ENCODE peak calls at places on chromosome 4, in eight cellular contexts. One of them, this sample, is unnamed.

GRCh38 chr4:49032440-49033161 is 46.5 kb downstream of the CWH43 start:
- DNase-seq in hepatocyte: no peak
- DNase-seq in lower leg skin: no peak
- DNase-seq in uterus: no peak
- DNase-seq in pancreas: no peak
- DNase-seq in aorta: no peak
- DNase-seq in right cardiac atrium: no peak
- DNase-seq in sigmoid colon: no peak
- DNase-seq in this sample: no peak

GRCh38 chr4:19047481-19047880 is 1025.9 kb upstream of the LCORL start:
- DNase-seq in hepatocyte: no peak
- DNase-seq in lower leg skin: no peak
- DNase-seq in uterus: no peak
- DNase-seq in pancreas: no peak
- DNase-seq in aorta: no peak
- DNase-seq in right cardiac atrium: no peak
- DNase-seq in sigmoid colon: no peak
- DNase-seq in this sample: no peak

GRCh38 chr4:84914686-84915395 is 51.6 kb downstream of the WDFY3 start:
- DNase-seq in hepatocyte: no peak
- DNase-seq in lower leg skin: no peak
- DNase-seq in uterus: no peak
- DNase-seq in pancreas: no peak
- DNase-seq in aorta: no peak
- DNase-seq in right cardiac atrium: no peak
- DNase-seq in sigmoid colon: no peak
- DNase-seq in this sample: no peak

GRCh38 chr4:104394409-104394813 is 100.3 kb downstream of the CXXC4 start:
- DNase-seq in hepatocyte: no peak
- DNase-seq in lower leg skin: no peak
- DNase-seq in uterus: no peak
- DNase-seq in pancreas: no peak
- DNase-seq in aorta: no peak
- DNase-seq in right cardiac atrium: no peak
- DNase-seq in sigmoid colon: no peak
- DNase-seq in this sample: no peak

GRCh38 chr4:40940317-40940720 is 190.6 kb downstream of the NSUN7 start:
- DNase-seq in hepatocyte: no peak
- DNase-seq in lower leg skin: no peak
- DNase-seq in uterus: peak
- DNase-seq in pancreas: no peak
- DNase-seq in aorta: peak
- DNase-seq in right cardiac atrium: peak
- DNase-seq in sigmoid colon: peak
- DNase-seq in this sample: no peak

GRCh38 chr4:76984127-76984526 is 34.6 kb downstream of the SEPTIN11 start:
- DNase-seq in hepatocyte: no peak
- DNase-seq in lower leg skin: no peak
- DNase-seq in uterus: no peak
- DNase-seq in pancreas: no peak
- DNase-seq in aorta: no peak
- DNase-seq in right cardiac atrium: no peak
- DNase-seq in sigmoid colon: peak
- DNase-seq in this sample: no peak

GRCh38 chr4:156223985-156224384 is 270.3 kb upstream of the CTSO start:
- DNase-seq in hepatocyte: no peak
- DNase-seq in lower leg skin: no peak
- DNase-seq in uterus: no peak
- DNase-seq in pancreas: no peak
- DNase-seq in aorta: no peak
- DNase-seq in right cardiac atrium: no peak
- DNase-seq in sigmoid colon: no peak
- DNase-seq in this sample: no peak

GRCh38 chr4:8192748-8193738 is 6.0 kb upstream of the SH3TC1 start:
- DNase-seq in hepatocyte: peak
- DNase-seq in lower leg skin: peak
- DNase-seq in uterus: no peak
- DNase-seq in pancreas: no peak
- DNase-seq in aorta: no peak
- DNase-seq in right cardiac atrium: peak
- DNase-seq in sigmoid colon: no peak
- DNase-seq in this sample: peak

GRCh38 chr4:77721073-77721472 is 98.1 kb downstream of the CNOT6L start:
- DNase-seq in hepatocyte: no peak
- DNase-seq in lower leg skin: no peak
- DNase-seq in uterus: no peak
- DNase-seq in pancreas: no peak
- DNase-seq in aorta: no peak
- DNase-seq in right cardiac atrium: no peak
- DNase-seq in sigmoid colon: no peak
- DNase-seq in this sample: no peak

GRCh38 chr4:68724426-68724825 is 54.0 kb upstream of the UGT2B15 start:
- DNase-seq in hepatocyte: no peak
- DNase-seq in lower leg skin: no peak
- DNase-seq in uterus: no peak
- DNase-seq in pancreas: no peak
- DNase-seq in aorta: no peak
- DNase-seq in right cardiac atrium: no peak
- DNase-seq in sigmoid colon: no peak
- DNase-seq in this sample: peak

GRCh38 chr4:14912426-14912825 is 89.9 kb upstream of the CPEB2 start:
- DNase-seq in hepatocyte: no peak
- DNase-seq in lower leg skin: no peak
- DNase-seq in uterus: no peak
- DNase-seq in pancreas: no peak
- DNase-seq in aorta: no peak
- DNase-seq in right cardiac atrium: no peak
- DNase-seq in sigmoid colon: no peak
- DNase-seq in this sample: no peak

GRCh38 chr4:46123872-46124755 is at the start of gene GABRG1:
- DNase-seq in hepatocyte: peak
- DNase-seq in lower leg skin: no peak
- DNase-seq in uterus: no peak
- DNase-seq in pancreas: no peak
- DNase-seq in aorta: peak
- DNase-seq in right cardiac atrium: peak
- DNase-seq in sigmoid colon: no peak
- DNase-seq in this sample: no peak

GRCh38 chr4:37594095-37594494 is 92.1 kb downstream of the RELL1 start:
- DNase-seq in hepatocyte: no peak
- DNase-seq in lower leg skin: no peak
- DNase-seq in uterus: no peak
- DNase-seq in pancreas: no peak
- DNase-seq in aorta: no peak
- DNase-seq in right cardiac atrium: no peak
- DNase-seq in sigmoid colon: no peak
- DNase-seq in this sample: no peak

GRCh38 chr4:52659016-52659721 is at the start of gene USP46:
- DNase-seq in hepatocyte: peak
- DNase-seq in lower leg skin: peak
- DNase-seq in uterus: peak
- DNase-seq in pancreas: peak
- DNase-seq in aorta: peak
- DNase-seq in right cardiac atrium: peak
- DNase-seq in sigmoid colon: peak
- DNase-seq in this sample: peak

GRCh38 chr4:2924765-2925301 is 38.4 kb downstream of the NOP14 start:
- DNase-seq in hepatocyte: peak
- DNase-seq in lower leg skin: no peak
- DNase-seq in uterus: peak
- DNase-seq in pancreas: peak
- DNase-seq in aorta: peak
- DNase-seq in right cardiac atrium: no peak
- DNase-seq in sigmoid colon: no peak
- DNase-seq in this sample: peak

GRCh38 chr4:76943129-76943620 is 6.4 kb upstream of the SEPTIN11 start:
- DNase-seq in hepatocyte: no peak
- DNase-seq in lower leg skin: no peak
- DNase-seq in uterus: no peak
- DNase-seq in pancreas: no peak
- DNase-seq in aorta: no peak
- DNase-seq in right cardiac atrium: no peak
- DNase-seq in sigmoid colon: no peak
- DNase-seq in this sample: no peak

GRCh38 chr4:4395849-4396627 is 9.1 kb downstream of the NSG1 start:
- DNase-seq in hepatocyte: peak
- DNase-seq in lower leg skin: no peak
- DNase-seq in uterus: no peak
- DNase-seq in pancreas: no peak
- DNase-seq in aorta: peak
- DNase-seq in right cardiac atrium: no peak
- DNase-seq in sigmoid colon: no peak
- DNase-seq in this sample: no peak

GRCh38 chr4:97150966-97151365 is 992.3 kb downstream of the STPG2 start:
- DNase-seq in hepatocyte: no peak
- DNase-seq in lower leg skin: no peak
- DNase-seq in uterus: no peak
- DNase-seq in pancreas: no peak
- DNase-seq in aorta: no peak
- DNase-seq in right cardiac atrium: no peak
- DNase-seq in sigmoid colon: no peak
- DNase-seq in this sample: no peak

GRCh38 chr4:13876151-13876550 is 248.6 kb upstream of the BOD1L1 start:
- DNase-seq in hepatocyte: no peak
- DNase-seq in lower leg skin: no peak
- DNase-seq in uterus: no peak
- DNase-seq in pancreas: no peak
- DNase-seq in aorta: no peak
- DNase-seq in right cardiac atrium: no peak
- DNase-seq in sigmoid colon: no peak
- DNase-seq in this sample: no peak

GRCh38 chr4:67934628-67935027 is 28.7 kb downstream of the TMPRSS11A start:
- DNase-seq in hepatocyte: no peak
- DNase-seq in lower leg skin: no peak
- DNase-seq in uterus: no peak
- DNase-seq in pancreas: no peak
- DNase-seq in aorta: no peak
- DNase-seq in right cardiac atrium: no peak
- DNase-seq in sigmoid colon: no peak
- DNase-seq in this sample: no peak

GRCh38 chr4:25654971-25655963 is at the start of gene SLC34A2:
- DNase-seq in hepatocyte: peak
- DNase-seq in lower leg skin: no peak
- DNase-seq in uterus: no peak
- DNase-seq in pancreas: peak
- DNase-seq in aorta: no peak
- DNase-seq in right cardiac atrium: no peak
- DNase-seq in sigmoid colon: no peak
- DNase-seq in this sample: peak

GRCh38 chr4:1345905-1346780 is 865 bp upstream of the UVSSA start:
- DNase-seq in hepatocyte: peak
- DNase-seq in lower leg skin: peak
- DNase-seq in uterus: peak
- DNase-seq in pancreas: no peak
- DNase-seq in aorta: no peak
- DNase-seq in right cardiac atrium: peak
- DNase-seq in sigmoid colon: peak
- DNase-seq in this sample: peak
- H3K4me3 ChIP-seq in hepatocyte: peak
- H3K4me3 ChIP-seq in lower leg skin: peak
- H3K4me3 ChIP-seq in uterus: peak
- H3K4me3 ChIP-seq in pancreas: peak
- H3K4me3 ChIP-seq in aorta: peak
- H3K4me3 ChIP-seq in right cardiac atrium: peak
- H3K4me3 ChIP-seq in sigmoid colon: peak
- H3K4me3 ChIP-seq in this sample: peak

DNA sequence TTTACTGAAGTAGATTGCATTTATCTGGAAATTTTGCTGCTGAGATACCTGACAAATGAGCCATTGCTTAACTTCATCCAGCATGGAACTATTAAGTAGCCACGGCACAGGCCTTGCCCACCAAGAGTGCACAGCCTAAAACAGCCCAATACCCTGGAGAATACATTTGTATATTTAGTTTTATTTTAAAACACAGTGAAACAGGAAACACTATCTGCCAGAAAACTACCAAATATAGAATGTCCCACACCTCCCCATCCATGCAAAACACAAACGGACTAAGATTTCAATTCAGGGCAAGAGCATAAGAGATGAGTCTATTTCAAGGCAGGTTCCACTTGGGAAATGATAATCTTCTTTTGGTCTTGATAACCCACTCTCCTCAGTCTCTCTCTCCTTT is 57.1 kb downstream of the MAML3 start:
- DNase-seq in hepatocyte: no peak
- DNase-seq in lower leg skin: no peak
- DNase-seq in uterus: no peak
- DNase-seq in pancreas: no peak
- DNase-seq in aorta: no peak
- DNase-seq in right cardiac atrium: no peak
- DNase-seq in sigmoid colon: no peak
- DNase-seq in this sample: no peak
- H3K4me3 ChIP-seq in hepatocyte: no peak
- H3K4me3 ChIP-seq in lower leg skin: no peak
- H3K4me3 ChIP-seq in uterus: no peak
- H3K4me3 ChIP-seq in pancreas: no peak
- H3K4me3 ChIP-seq in aorta: no peak
- H3K4me3 ChIP-seq in right cardiac atrium: peak
- H3K4me3 ChIP-seq in sigmoid colon: no peak
- H3K4me3 ChIP-seq in this sample: no peak

DNA sequence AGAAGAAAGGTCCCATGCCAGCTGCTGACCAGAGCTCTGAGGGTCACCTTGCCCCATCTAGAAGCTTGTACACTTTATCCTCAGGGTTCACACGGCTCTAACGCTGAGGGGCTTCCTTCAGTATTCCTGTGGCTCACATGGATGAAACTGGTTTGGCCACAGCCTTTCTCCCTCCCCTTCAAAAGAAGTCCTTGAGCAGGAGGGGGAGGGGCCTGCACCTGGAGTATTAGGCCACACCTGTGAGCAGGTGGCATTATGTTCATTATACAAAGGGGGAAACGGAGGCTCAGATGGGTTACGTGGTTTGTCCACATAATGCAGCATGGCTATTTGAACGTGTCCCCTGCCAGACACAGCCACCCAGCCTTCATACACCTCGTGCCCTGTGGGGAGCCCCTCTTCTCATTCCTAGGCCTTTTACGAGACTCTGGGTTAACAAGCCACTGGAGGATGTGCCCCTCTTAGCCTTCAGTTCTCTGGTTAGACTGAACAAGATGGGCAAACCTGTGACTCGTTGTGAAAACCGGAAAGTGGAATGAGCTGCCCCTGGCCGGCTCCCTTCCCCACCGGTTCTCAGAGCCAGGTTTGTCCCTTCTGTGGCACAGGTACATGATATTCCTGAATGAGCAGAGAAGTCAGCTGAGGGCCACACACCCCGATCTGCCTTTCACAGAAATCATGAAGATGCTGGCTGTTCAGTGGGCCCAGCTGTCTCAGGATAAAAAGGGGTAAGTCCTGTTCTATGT is 27.2 kb upstream of the JAKMIP1 start:
- DNase-seq in hepatocyte: no peak
- DNase-seq in lower leg skin: no peak
- DNase-seq in uterus: no peak
- DNase-seq in pancreas: no peak
- DNase-seq in aorta: peak
- DNase-seq in right cardiac atrium: no peak
- DNase-seq in sigmoid colon: peak
- DNase-seq in this sample: no peak
- H3K4me3 ChIP-seq in hepatocyte: no peak
- H3K4me3 ChIP-seq in lower leg skin: no peak
- H3K4me3 ChIP-seq in uterus: no peak
- H3K4me3 ChIP-seq in pancreas: no peak
- H3K4me3 ChIP-seq in aorta: no peak
- H3K4me3 ChIP-seq in right cardiac atrium: no peak
- H3K4me3 ChIP-seq in sigmoid colon: no peak
- H3K4me3 ChIP-seq in this sample: no peak

GRCh38 chr4:107931775-107932321 is 499 bp downstream of the CYP2U1 start:
- DNase-seq in hepatocyte: peak
- DNase-seq in lower leg skin: peak
- DNase-seq in uterus: no peak
- DNase-seq in pancreas: no peak
- DNase-seq in aorta: peak
- DNase-seq in right cardiac atrium: no peak
- DNase-seq in sigmoid colon: peak
- DNase-seq in this sample: no peak
- H3K4me3 ChIP-seq in hepatocyte: peak
- H3K4me3 ChIP-seq in lower leg skin: peak
- H3K4me3 ChIP-seq in uterus: peak
- H3K4me3 ChIP-seq in pancreas: peak
- H3K4me3 ChIP-seq in aorta: peak
- H3K4me3 ChIP-seq in right cardiac atrium: peak
- H3K4me3 ChIP-seq in sigmoid colon: peak
- H3K4me3 ChIP-seq in this sample: peak

This sample was measured in mucosa of descending colon.